ENCODE peak calls at places on chromosomes 3 and 15, in four cellular contexts. C, M, R and Q are unnamed samples. For H3K4me1, the result is how much of the 10 kb centered on the place peaks cover.

GRCh38 chr3:128432898-128433629 is 33.6 kb downstream of the DNAJB8 start:
- DNase-seq in C (peak), M (peak), R (no peak), Q (no peak)

GRCh38 chr15:100968043-100968966 is 49.1 kb downstream of the LRRK1 start:
- DNase-seq in C (peak), M (no peak), R (peak), Q (no peak)

GRCh38 chr3:49465269-49466034 is 4.6 kb upstream of the DAG1 start:
- DNase-seq in C (no peak), M (peak), R (peak), Q (no peak)

GRCh38 chr15:47819158-47819557 is 101.9 kb downstream of the SEMA6D start:
- DNase-seq in C (no peak), M (no peak), R (no peak), Q (no peak)

GRCh38 chr15:89936793-89937265 is 24.1 kb upstream of the ARPIN start:
- DNase-seq in C (no peak), M (no peak), R (no peak), Q (no peak)

GRCh38 chr3:70247955-70248354 is 64.5 kb downstream of the MDFIC2 start:
- DNase-seq in C (no peak), M (no peak), R (peak), Q (no peak)

GRCh38 chr15:88341653-88342052 is 85.1 kb upstream of the NTRK3 start:
- DNase-seq in C (no peak), M (no peak), R (no peak), Q (no peak)

GRCh38 chr3:124845406-124845805 is 41.8 kb downstream of the ITGB5 start:
- DNase-seq in C (peak), M (no peak), R (peak), Q (peak)

GRCh38 chr3:79329154-79329553 is 438.6 kb downstream of the ROBO1 start:
- DNase-seq in C (peak), M (no peak), R (peak), Q (no peak)

GRCh38 chr3:40317061-40317676 is 7.7 kb downstream of the EIF1B start:
- DNase-seq in C (peak), M (peak), R (peak), Q (peak)

GRCh38 chr15:48681274-48681840 is 35.8 kb upstream of the FBN1 start:
- DNase-seq in C (peak), M (no peak), R (peak), Q (no peak)

GRCh38 chr15:27328616-27329015 is 357.6 kb downstream of the GABRG3 start:
- DNase-seq in C (no peak), M (no peak), R (no peak), Q (no peak)

GRCh38 chr15:56325186-56325585 is 40.0 kb upstream of the TEX9 start:
- DNase-seq in C (peak), M (no peak), R (peak), Q (no peak)

GRCh38 chr15:60798821-60799220 is 319.9 kb upstream of the ICE2 start:
- DNase-seq in C (peak), M (no peak), R (peak), Q (peak)

GRCh38 chr15:44216958-44217357 is 21.9 kb upstream of the FRMD5 start:
- DNase-seq in C (no peak), M (no peak), R (peak), Q (no peak)

GRCh38 chr3:189365609-189366564 is 194.1 kb downstream of the TPRG1 start:
- DNase-seq in C (peak), M (no peak), R (peak), Q (no peak)

GRCh38 chr15:69417581-69417980 is 3.4 kb downstream of the KIF23 start:
- DNase-seq in C (peak), M (no peak), R (peak), Q (no peak)

GRCh38 chr15:29970402-29970695 is 112.4 kb upstream of the GOLGA8J start:
- DNase-seq in C (peak), M (no peak), R (no peak), Q (no peak)

GRCh38 chr3:188267790-188268333 is 113.9 kb downstream of the LPP start:
- DNase-seq in C (no peak), M (no peak), R (no peak), Q (no peak)

GRCh38 chr3:108391917-108392585 is 95.7 kb downstream of the HHLA2 start:
- DNase-seq in C (peak), M (no peak), R (peak), Q (no peak)

GRCh38 chr3:20108869-20109268 is 68.6 kb downstream of the KAT2B start:
- DNase-seq in C (no peak), M (no peak), R (no peak), Q (no peak)

GRCh38 chr3:193452338-193452737 is 73.8 kb upstream of the ATP13A5 start:
- DNase-seq in C (peak), M (peak), R (no peak), Q (peak)

GRCh38 chr3:122952509-122952908 is 75.1 kb downstream of the SEMA5B start:
- DNase-seq in C (peak), M (peak), R (no peak), Q (no peak)

GRCh38 chr15:45084163-45084562 is 29.8 kb downstream of the DUOX2 start:
- DNase-seq in C (no peak), M (no peak), R (no peak), Q (no peak)

GRCh38 chr3:106341090-106341489 is 472.3 kb upstream of the CBLB start:
- DNase-seq in C (peak), M (no peak), R (no peak), Q (no peak)

GRCh38 chr3:115819785-115820384 is 196.6 kb downstream of the GAP43 start:
- DNase-seq in C (peak), M (peak), R (peak), Q (peak)

GRCh38 chr3:179794355-179794754 is 141.5 kb downstream of the USP13 start:
- DNase-seq in C (no peak), M (no peak), R (no peak), Q (no peak)

GRCh38 chr3:144185291-144185690 is 213.7 kb downstream of the DIPK2A start:
- DNase-seq in C (peak), M (no peak), R (peak), Q (no peak)

GRCh38 chr3:195811756-195812155 is at the start of gene MUC4:
- DNase-seq in C (no peak), M (peak), R (no peak), Q (no peak)

GRCh38 chr3:17023006-17023664 is 138.4 kb downstream of the PLCL2 start:
- DNase-seq in C (no peak), M (no peak), R (peak), Q (no peak)

GRCh38 chr3:143402602-143403001 is 283.0 kb downstream of the CHST2 start:
- DNase-seq in C (no peak), M (no peak), R (no peak), Q (no peak)

GRCh38 chr3:187798531-187799520 is 53.6 kb upstream of the BCL6 start:
- DNase-seq in C (no peak), M (no peak), R (no peak), Q (no peak)

GRCh38 chr15:60070838-60071493 is 66.9 kb downstream of the FOXB1 start:
- DNase-seq in C (peak), M (no peak), R (peak), Q (peak)

GRCh38 chr15:74752486-74753395 is 4.1 kb downstream of the CYP1A2 start:
- DNase-seq in C (peak), M (no peak), R (peak), Q (no peak)

GRCh38 chr3:187261541-187261969 is 30.0 kb downstream of the MASP1 start:
- DNase-seq in C (peak), M (no peak), R (peak), Q (no peak)

GRCh38 chr15:93066834-93067648 is 22.0 kb downstream of the RGMA start:
- DNase-seq in C (no peak), M (no peak), R (no peak), Q (no peak)
- TF ChIP-seq EZH2 in C (no peak), M (no peak), R (no peak), Q (no peak)

GRCh38 chr3:147943265-147943945 is 534.2 kb downstream of the ZIC1 start:
- DNase-seq in C (peak), M (no peak), R (peak), Q (peak)
- H3K4me3 ChIP-seq in C (peak), M (no peak), R (peak), Q (no peak)

DNA sequence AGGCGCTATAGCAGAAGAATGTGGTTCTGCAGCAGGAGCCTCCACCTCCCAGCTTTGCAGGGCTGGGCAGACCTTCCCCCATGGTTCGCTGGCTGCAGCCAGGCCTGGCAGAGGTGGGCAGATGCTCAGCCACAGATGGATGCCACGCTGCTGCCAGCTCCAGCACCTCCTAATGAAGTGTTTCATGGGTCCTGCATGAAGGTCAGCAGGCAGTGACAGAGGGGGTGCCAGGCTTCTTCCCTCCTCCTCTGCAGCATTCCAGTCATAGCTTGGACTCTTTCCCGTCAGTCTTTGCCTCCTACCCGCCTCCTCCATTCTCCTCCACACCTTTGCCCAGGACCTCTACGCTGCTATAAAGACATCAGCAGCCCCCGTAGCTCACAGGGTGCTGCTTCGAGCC is 85.9 kb downstream of the SLCO3A1 start:
- DNase-seq in C (no peak), M (no peak), R (no peak), Q (no peak)
- H3K4me1 ChIP-seq in C (under half), M (under half), R (under half), Q (under half)

DNA sequence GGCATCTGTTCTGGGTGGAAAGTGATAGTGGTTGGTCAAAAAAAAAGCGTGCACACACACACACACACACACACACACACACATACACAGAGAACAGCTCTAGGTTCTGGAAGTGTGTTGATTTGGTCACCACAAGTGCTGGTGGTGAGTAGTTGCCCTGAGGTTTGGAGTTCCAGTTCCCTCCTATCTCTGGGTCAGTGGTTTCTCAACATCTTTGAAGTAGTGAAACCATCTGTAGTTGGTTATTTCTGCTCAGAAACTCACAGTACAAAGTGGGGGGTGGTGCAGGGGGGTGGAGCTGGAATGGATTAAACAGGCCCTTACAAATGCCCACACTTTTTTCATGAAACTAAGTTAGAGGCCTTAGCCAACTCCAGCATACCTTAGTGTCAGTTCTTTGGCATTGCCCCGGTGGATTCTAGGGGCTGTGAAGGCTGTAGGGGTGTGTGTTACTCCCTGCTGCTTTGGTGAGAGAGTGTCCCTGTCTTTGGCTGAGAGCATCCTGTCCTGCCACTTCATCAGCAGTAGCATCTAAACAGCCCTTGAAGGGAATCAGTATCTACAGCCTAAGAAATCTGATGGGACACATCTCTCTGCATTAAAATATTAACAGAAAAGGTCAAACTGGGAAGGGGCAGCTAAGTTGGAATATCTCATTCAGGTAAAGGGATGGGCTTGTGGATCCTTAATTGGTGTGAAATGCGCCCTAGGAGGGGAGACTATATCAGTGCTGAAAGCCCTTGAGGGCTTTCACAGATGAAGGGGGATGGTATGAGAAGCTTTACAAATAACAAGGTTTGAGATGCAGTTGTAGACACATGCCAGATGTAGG is 20.6 kb downstream of the SMAD3 start:
- DNase-seq in C (peak), M (no peak), R (peak), Q (no peak)
- TF ChIP-seq EZH2 in C (no peak), M (no peak), R (no peak), Q (no peak)

GRCh38 chr3:52174896-52175295 is 20.7 kb upstream of the POC1A start:
- DNase-seq in C (peak), M (no peak), R (no peak), Q (no peak)

GRCh38 chr3:52176951-52177700 is 20.8 kb upstream of the ALAS1 start:
- DNase-seq in C (no peak), M (no peak), R (no peak), Q (no peak)

GRCh38 chr3:52175416-52176187 is 21.4 kb upstream of the POC1A start:
- DNase-seq in C (no peak), M (no peak), R (no peak), Q (no peak)

GRCh38 chr3:52177701-52178042 is 20.3 kb upstream of the ALAS1 start:
- DNase-seq in C (no peak), M (no peak), R (no peak), Q (no peak)

GRCh38 chr3:52176188-52176752 is 21.7 kb upstream of the ALAS1 start:
- DNase-seq in C (no peak), M (no peak), R (no peak), Q (no peak)
- H3K4me3 ChIP-seq in C (no peak), M (no peak), R (no peak), Q (no peak)

GRCh38 chr3:72378287-72378686 is 470.0 kb downstream of the SHQ1 start:
- DNase-seq in C (no peak), M (no peak), R (no peak), Q (no peak)

GRCh38 chr3:72373139-72373538 is 475.1 kb downstream of the SHQ1 start:
- DNase-seq in C (no peak), M (no peak), R (no peak), Q (no peak)

GRCh38 chr3:72372161-72372560 is 476.1 kb downstream of the SHQ1 start:
- DNase-seq in C (no peak), M (no peak), R (no peak), Q (no peak)

GRCh38 chr3:72376917-72377710 is 471.1 kb downstream of the SHQ1 start:
- DNase-seq in C (no peak), M (peak), R (no peak), Q (no peak)

DNA sequence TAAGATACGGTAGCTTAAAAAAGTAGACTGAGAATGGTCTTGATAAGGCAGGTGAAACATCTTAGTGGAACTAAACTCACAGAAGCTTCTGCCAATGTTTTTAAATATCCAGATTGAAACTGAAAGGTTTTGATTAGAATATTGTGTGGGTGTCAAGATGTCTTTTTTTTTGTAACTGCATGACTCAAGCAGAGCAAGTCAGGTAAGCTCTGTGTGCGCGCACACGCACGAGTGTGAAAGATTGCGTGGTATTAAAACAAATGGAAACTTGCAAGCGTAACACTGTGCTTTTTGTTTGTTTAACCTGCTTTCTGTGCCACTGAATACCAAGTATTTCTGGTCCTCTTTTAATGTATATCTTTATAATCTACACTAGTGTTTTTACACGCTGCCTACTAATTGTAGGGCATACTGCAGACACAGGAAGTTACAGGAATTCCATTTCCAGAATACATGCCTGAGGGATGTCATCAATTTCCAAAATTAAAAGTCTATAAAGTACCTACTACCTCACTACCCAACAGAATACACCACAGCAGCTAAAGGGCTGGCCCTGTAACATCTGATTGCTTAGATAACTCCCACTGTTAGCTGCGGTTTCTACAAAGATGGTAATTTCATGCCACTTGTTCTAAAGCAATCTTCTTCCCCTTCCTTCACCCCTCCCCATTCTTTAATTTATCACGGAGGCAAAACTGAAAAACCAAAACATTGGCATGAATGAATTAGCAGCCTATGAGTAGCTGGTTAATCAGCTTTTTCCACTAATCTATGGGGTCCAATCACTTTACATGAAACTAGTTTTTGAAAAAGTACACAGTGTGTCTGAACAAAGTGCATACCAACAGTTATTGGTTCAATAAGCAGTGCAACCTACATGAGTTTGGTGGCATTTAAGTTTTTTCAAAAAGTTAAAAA is 472.7 kb downstream of the SHQ1 start:
- DNase-seq in C (no peak), M (no peak), R (peak), Q (no peak)
- H3K4me1 ChIP-seq in C (under half), M (under half), R (under half), Q (under half)

DNA sequence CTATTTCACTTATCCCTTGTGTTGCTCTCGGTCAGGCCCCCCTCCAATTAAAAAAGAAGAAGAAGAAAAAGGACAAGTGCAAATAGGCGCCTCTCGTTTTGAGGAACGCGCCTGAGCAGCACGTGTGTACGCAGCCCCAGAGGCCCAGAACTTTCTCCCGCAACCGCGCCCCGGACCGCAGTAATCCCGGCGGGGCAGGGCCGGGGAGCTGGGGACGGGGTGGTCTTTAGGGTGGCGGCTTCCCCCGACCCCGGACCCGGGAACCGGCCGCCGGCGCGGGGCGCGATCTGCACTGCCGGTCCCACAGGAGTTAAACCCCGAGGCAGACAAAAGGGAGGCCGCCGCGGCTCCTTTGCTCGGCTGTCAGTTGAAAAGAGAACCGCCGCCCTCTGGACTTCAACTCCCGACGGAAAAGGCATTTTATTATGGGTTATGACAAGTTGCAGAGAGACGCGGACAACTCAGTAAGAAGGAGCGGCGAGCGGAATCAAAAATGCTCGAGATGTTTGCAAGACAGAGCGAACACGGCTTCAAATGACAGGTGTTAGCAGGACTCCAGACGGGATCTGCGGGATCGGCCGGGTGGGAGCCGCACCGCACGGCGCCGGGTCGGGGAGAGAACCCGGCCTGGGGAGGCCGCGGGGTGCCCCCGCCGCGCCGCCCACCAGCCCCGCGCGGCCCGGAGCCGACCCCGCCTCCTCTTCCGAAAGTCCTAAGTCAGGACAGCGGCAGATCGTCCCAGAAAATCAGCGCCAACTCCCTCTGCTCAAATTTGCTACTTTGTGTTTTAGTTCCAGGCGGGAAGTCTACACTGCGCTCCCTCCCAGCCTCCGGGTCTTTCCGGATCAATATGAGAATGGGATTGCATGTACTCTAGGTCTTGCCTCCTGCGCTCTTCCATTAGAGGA is 79.0 kb downstream of the NR2F2 start:
- DNase-seq in C (peak), M (peak), R (no peak), Q (no peak)
- TF ChIP-seq EZH2 in C (peak), M (peak), R (peak), Q (no peak)

DNA sequence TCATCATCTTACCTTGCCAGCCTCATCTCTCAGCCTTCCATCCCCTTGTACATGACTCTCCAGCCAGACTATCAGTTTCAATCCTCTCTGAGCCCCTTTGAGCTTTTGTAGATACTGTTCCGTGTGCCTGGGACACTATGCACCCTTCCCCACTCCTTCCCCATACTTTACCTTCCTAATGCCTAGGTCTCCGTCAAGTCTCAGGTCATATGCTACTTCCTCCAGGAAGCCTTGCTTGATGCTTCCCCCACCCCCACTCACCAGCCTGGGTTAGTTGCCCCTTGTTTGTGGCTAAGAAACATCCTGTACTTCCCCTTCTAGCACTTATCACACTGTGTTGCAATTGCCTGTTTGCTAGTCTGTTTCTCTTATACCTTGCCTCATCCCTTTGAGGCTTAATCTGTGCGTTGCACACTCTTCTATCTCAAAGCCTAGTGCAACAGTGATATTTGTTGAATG is 6.7 kb upstream of the USP3 start:
- DNase-seq in C (no peak), M (no peak), R (no peak), Q (no peak)
- H3K4me3 ChIP-seq in C (no peak), M (no peak), R (no peak), Q (no peak)